ENCODE peak calls at places on chromosomes 12 and 14, in nine cellular contexts. L, P, Y, U, S, I, W, N and A are unnamed samples.
A peak's percentile ranks its signal among the peaks of the same experiment; 100 is the strongest.

GRCh38 chr14:100583245-100583644 is 4.0 kb downstream of the BEGAIN start:
- DNase-seq in L (no peak), P (no peak), Y (no peak), U (no peak), S (no peak), I (no peak), W (no peak), N (no peak), A (no peak)

GRCh38 chr12:132595183-132595582 is 15.2 kb downstream of the LRCOL1 start:
- DNase-seq in L (no peak), P (no peak), Y (no peak), U (no peak), S (no peak), I (no peak), W (no peak), N (no peak), A (no peak)

GRCh38 chr12:123928274-123928865 is 44.3 kb downstream of the CCDC92 start:
- DNase-seq in L (no peak), P (peak; percentile 35), Y (no peak), U (no peak), S (no peak), I (no peak), W (no peak), N (no peak), A (no peak)

GRCh38 chr12:46669720-46670119 is 156.1 kb downstream of the SLC38A4 start:
- DNase-seq in L (no peak), P (no peak), Y (no peak), U (no peak), S (no peak), I (no peak), W (no peak), N (peak; percentile 65), A (no peak)

GRCh38 chr12:112309797-112310196 is 72.4 kb downstream of the HECTD4 start:
- DNase-seq in L (peak; percentile 12), P (no peak), Y (peak; percentile 3), U (no peak), S (no peak), I (no peak), W (no peak), N (no peak), A (no peak)

GRCh38 chr12:32548691-32549412 is 130.2 kb upstream of the DNM1L start:
- DNase-seq in L (peak; percentile 95), P (no peak), Y (peak; percentile 94), U (no peak), S (no peak), I (no peak), W (no peak), N (no peak), A (no peak)

GRCh38 chr14:65927871-65928270 is 515.3 kb downstream of the FUT8 start:
- DNase-seq in L (no peak), P (peak; percentile 84), Y (no peak), U (peak; percentile 56), S (no peak), I (peak; percentile 63), W (peak; percentile 76), N (peak; percentile 24), A (peak; percentile 61)

GRCh38 chr14:68510201-68510600 is 282.7 kb downstream of the ZFP36L1 start:
- DNase-seq in L (no peak), P (no peak), Y (peak; percentile 86), U (no peak), S (peak; percentile 70), I (no peak), W (no peak), N (no peak), A (no peak)

GRCh38 chr14:50978888-50979287 is 34.6 kb upstream of the PYGL start:
- DNase-seq in L (no peak), P (no peak), Y (no peak), U (no peak), S (no peak), I (no peak), W (no peak), N (no peak), A (no peak)

GRCh38 chr12:126874427-126875026 is 1392.4 kb upstream of the TMEM132C start:
- DNase-seq in L (peak; percentile 4), P (peak; percentile 41), Y (peak; percentile 40), U (peak; percentile 50), S (peak; percentile 72), I (peak; percentile 18), W (peak; percentile 66), N (peak; percentile 34), A (peak; percentile 44)

GRCh38 chr12:123049398-123050250 is 69.1 kb downstream of the ARL6IP4 start:
- DNase-seq in L (peak; percentile 16), P (no peak), Y (peak; percentile 67), U (no peak), S (no peak), I (no peak), W (no peak), N (no peak), A (no peak)

GRCh38 chr12:115235880-115236279 is 551.9 kb upstream of the TBX3 start:
- DNase-seq in L (no peak), P (no peak), Y (no peak), U (no peak), S (no peak), I (no peak), W (no peak), N (no peak), A (no peak)

GRCh38 chr12:89542912-89543592 is 17.2 kb upstream of the POC1B start:
- DNase-seq in L (peak; percentile 93), P (peak; percentile 60), Y (peak; percentile 75), U (peak; percentile 31), S (peak; percentile 32), I (peak; percentile 23), W (peak; percentile 61), N (peak; percentile 70), A (peak; percentile 36)

GRCh38 chr14:80427101-80427500 is 215.8 kb upstream of the DIO2 start:
- DNase-seq in L (peak; percentile 72), P (no peak), Y (peak; percentile 52), U (no peak), S (no peak), I (no peak), W (no peak), N (no peak), A (no peak)

GRCh38 chr14:104937161-104937560 is 12.5 kb downstream of the PLD4 start:
- DNase-seq in L (no peak), P (no peak), Y (no peak), U (no peak), S (no peak), I (no peak), W (no peak), N (peak; percentile 8), A (no peak)

GRCh38 chr12:5487971-5488955 is 56.4 kb downstream of the NTF3 start:
- DNase-seq in L (no peak), P (no peak), Y (peak; percentile 64), U (no peak), S (no peak), I (no peak), W (no peak), N (no peak), A (no peak)

GRCh38 chr12:68240975-68241374 is 12.4 kb downstream of the IL22 start:
- DNase-seq in L (peak; percentile 87), P (no peak), Y (peak; percentile 70), U (peak; percentile 10), S (no peak), I (peak; percentile 8), W (peak; percentile 40), N (no peak), A (peak; percentile 37)

GRCh38 chr12:46268349-46268616 is 560 bp downstream of the SLC38A1 start:
- DNase-seq in L (peak; percentile 27), P (no peak), Y (no peak), U (no peak), S (no peak), I (no peak), W (no peak), N (no peak), A (no peak)

GRCh38 chr12:124359671-124360581 is 65.0 kb downstream of the RFLNA start:
- DNase-seq in L (peak; percentile 59), P (peak; percentile 65), Y (no peak), U (no peak), S (peak; percentile 97), I (no peak), W (no peak), N (no peak), A (no peak)

GRCh38 chr12:52975204-52975603 is 26.3 kb downstream of the KRT18 start:
- DNase-seq in L (peak; percentile 42), P (no peak), Y (peak; percentile 61), U (no peak), S (no peak), I (no peak), W (no peak), N (no peak), A (no peak)

GRCh38 chr12:124476011-124476400 is 91.4 kb downstream of the NCOR2 start:
- DNase-seq in L (no peak), P (no peak), Y (no peak), U (no peak), S (peak; percentile 31), I (no peak), W (no peak), N (no peak), A (no peak)

GRCh38 chr14:103969961-103970360 is 27.6 kb upstream of the RD3L start:
- DNase-seq in L (no peak), P (no peak), Y (no peak), U (no peak), S (no peak), I (no peak), W (no peak), N (no peak), A (no peak)

GRCh38 chr14:65312859-65313258 is 99.7 kb upstream of the FUT8 start:
- DNase-seq in L (no peak), P (no peak), Y (no peak), U (no peak), S (no peak), I (no peak), W (no peak), N (peak; percentile 28), A (no peak)

GRCh38 chr12:12899530-12900380 is 8.4 kb downstream of the GPRC5A start:
- DNase-seq in L (peak; percentile 99), P (no peak), Y (peak; percentile 95), U (no peak), S (peak; percentile 42), I (no peak), W (peak; percentile 24), N (no peak), A (no peak)

GRCh38 chr14:94175403-94176146 is 1.5 kb downstream of the PPP4R4 start:
- DNase-seq in L (no peak), P (no peak), Y (no peak), U (no peak), S (no peak), I (no peak), W (no peak), N (no peak), A (no peak)

GRCh38 chr12:57461904-57462306 is 2.3 kb downstream of the GLI1 start:
- DNase-seq in L (no peak), P (no peak), Y (no peak), U (no peak), S (no peak), I (no peak), W (no peak), N (no peak), A (no peak)

GRCh38 chr14:50344116-50344775 is 32.1 kb downstream of the DMAC2L start:
- DNase-seq in L (no peak), P (no peak), Y (peak; percentile 86), U (no peak), S (no peak), I (no peak), W (peak; percentile 73), N (no peak), A (no peak)

GRCh38 chr14:54627718-54628345 is 60.9 kb downstream of the SAMD4A start:
- DNase-seq in L (peak; percentile 78), P (no peak), Y (peak; percentile 41), U (no peak), S (peak; percentile 48), I (peak; percentile 12), W (no peak), N (no peak), A (no peak)

GRCh38 chr14:30621354-30621953 is 665 bp upstream of the SCFD1 start:
- DNase-seq in L (peak; percentile 39), P (no peak), Y (peak; percentile 40), U (no peak), S (no peak), I (no peak), W (no peak), N (no peak), A (no peak)

GRCh38 chr12:124115496-124115895 is 142.5 kb downstream of the ZNF664 start:
- DNase-seq in L (no peak), P (no peak), Y (no peak), U (no peak), S (no peak), I (no peak), W (no peak), N (no peak), A (no peak)

GRCh38 chr12:84463756-84464495 is 448.7 kb downstream of the SLC6A15 start:
- DNase-seq in L (no peak), P (no peak), Y (no peak), U (no peak), S (no peak), I (no peak), W (no peak), N (no peak), A (no peak)